ENCODE peak calls at places on chromosome 6, in four cellular contexts. V is amniotic stem cell, K is HT1080, R is activated gamma-delta T cell treated with Interleukin-2 at 50 U/mL for 16 hours. Z is an unnamed sample.

GRCh38 chr6:13331516-13332348 is 3.4 kb upstream of the TBC1D7 start:
- DNase-seq in V (no peak), R (no peak), K (peak), Z (no peak)

GRCh38 chr6:14883921-14884320 is 361.9 kb upstream of the JARID2 start:
- DNase-seq in R (no peak), V (no peak), K (no peak), Z (peak)

GRCh38 chr6:102549221-102549874 is 1155.8 kb downstream of the GRIK2 start:
- DNase-seq in R (no peak), K (peak), V (no peak), Z (no peak)

GRCh38 chr6:6915813-6916547 is 191.8 kb upstream of the RREB1 start:
- DNase-seq in V (no peak), K (no peak), R (no peak), Z (peak)

GRCh38 chr6:72286911-72287311 is 335.0 kb upstream of the KCNQ5 start:
- DNase-seq in K (peak), V (peak), R (no peak), Z (peak)

GRCh38 chr6:43292763-43293318 is 5.2 kb upstream of the SLC22A7 start:
- DNase-seq in V (no peak), K (no peak), R (no peak), Z (no peak)

GRCh38 chr6:1285589-1286340 is 26.1 kb upstream of the FOXQ1 start:
- DNase-seq in R (no peak), K (peak), V (no peak), Z (peak)

GRCh38 chr6:57190140-57190539 is 18.0 kb downstream of the BAG2 start:
- DNase-seq in R (no peak), V (peak), K (peak), Z (peak)

GRCh38 chr6:145689529-145689928 is 45.8 kb downstream of the EPM2A start:
- DNase-seq in R (no peak), V (no peak), K (no peak), Z (no peak)

Z was measured in AG08395.